ENCODE peak calls at places on chromosome 13, in five cellular contexts. K is CD8-positive, alpha-beta T cell; N is HCT116; S is epithelial cell of esophagus; F is K562. B is an unnamed sample.
A peak's percentile ranks its signal among the peaks of the same experiment; 100 is the strongest.

GRCh38 chr13:39641645-39642044 is 13.8 kb upstream of the COG6 start:
- DNase-seq in K (no peak), N (no peak), S (no peak), F (no peak), B (no peak)

GRCh38 chr13:72180253-72180952 is 313.4 kb upstream of the DACH1 start:
- DNase-seq in K (no peak), N (no peak), S (peak; percentile 83), F (no peak), B (no peak)

GRCh38 chr13:92379371-92379770 is 847.2 kb upstream of the GPC6 start:
- DNase-seq in K (no peak), N (no peak), S (no peak), F (no peak), B (no peak)

GRCh38 chr13:100859861-100860260 is 185.3 kb upstream of the TMTC4 start:
- DNase-seq in K (no peak), N (no peak), S (no peak), F (no peak), B (no peak)

GRCh38 chr13:31731923-31732322 is 7.4 kb upstream of the RXFP2 start:
- DNase-seq in K (no peak), N (no peak), S (no peak), F (no peak), B (no peak)

GRCh38 chr13:33487575-33488243 is 202.2 kb upstream of the STARD13 start:
- DNase-seq in K (no peak), N (no peak), S (peak; percentile 56), F (no peak), B (no peak)

GRCh38 chr13:95267662-95268369 is 33.4 kb downstream of the ABCC4 start:
- DNase-seq in K (no peak), N (no peak), S (peak; percentile 73), F (no peak), B (no peak)

GRCh38 chr13:113090806-113091205 is 14.8 kb upstream of the F7 start:
- DNase-seq in K (no peak), N (no peak), S (no peak), F (no peak), B (no peak)

GRCh38 chr13:23469901-23470525 is 36.5 kb upstream of the SACS start:
- DNase-seq in K (no peak), N (no peak), S (no peak), F (no peak), B (no peak)

GRCh38 chr13:65889368-65889767 is 1340.8 kb downstream of the PCDH9 start:
- DNase-seq in K (no peak), N (no peak), S (no peak), F (no peak), B (no peak)

GRCh38 chr13:45365558-45365885 is 24.5 kb upstream of the TPT1 start:
- DNase-seq in K (no peak), N (no peak), S (peak; percentile 84), F (no peak), B (no peak)

GRCh38 chr13:65836066-65836465 is 1394.1 kb downstream of the PCDH9 start:
- DNase-seq in K (no peak), N (no peak), S (peak; percentile 3), F (no peak), B (no peak)

GRCh38 chr13:45119469-45119989 is 781 bp upstream of the GTF2F2 start:
- DNase-seq in K (peak; percentile 82), N (no peak), S (peak; percentile 32), F (no peak), B (peak; percentile 53)

GRCh38 chr13:37443538-37443937 is 155.0 kb downstream of the POSTN start:
- DNase-seq in K (no peak), N (no peak), S (peak; percentile 95), F (no peak), B (no peak)

GRCh38 chr13:94201022-94201421 is 278.5 kb downstream of the DCT start:
- DNase-seq in K (no peak), N (no peak), S (no peak), F (no peak), B (no peak)

GRCh38 chr13:99256283-99256682 is 1.9 kb downstream of the GPR18 start:
- DNase-seq in K (no peak), N (no peak), S (no peak), F (no peak), B (no peak)

GRCh38 chr13:112079696-112080095 is 12.7 kb downstream of the SOX1 start:
- DNase-seq in K (no peak), N (no peak), S (peak; percentile 4), F (no peak), B (no peak)

GRCh38 chr13:33144358-33144784 is 128.1 kb downstream of the KL start:
- DNase-seq in K (no peak), N (no peak), S (no peak), F (no peak), B (no peak)

GRCh38 chr13:40692946-40693345 is 26.5 kb upstream of the FOXO1 start:
- DNase-seq in K (no peak), N (no peak), S (no peak), F (no peak), B (no peak)

GRCh38 chr13:27189192-27189591 is 17.6 kb upstream of the USP12 start:
- DNase-seq in K (no peak), N (no peak), S (no peak), F (no peak), B (no peak)

GRCh38 chr13:26458196-26458734 is 99.2 kb upstream of the WASF3 start:
- DNase-seq in K (no peak), N (no peak), S (no peak), F (no peak), B (no peak)

GRCh38 chr13:25375727-25376358 is 4.1 kb downstream of the ATP8A2 start:
- DNase-seq in K (no peak), N (peak; percentile 31), S (peak; percentile 50), F (peak; percentile 50), B (no peak)

GRCh38 chr13:113105032-113105993 is at the start of gene F7:
- DNase-seq in K (no peak), N (no peak), S (no peak), F (no peak), B (no peak)

GRCh38 chr13:77720988-77721387 is 23.5 kb downstream of the SLAIN1 start:
- DNase-seq in K (no peak), N (no peak), S (no peak), F (no peak), B (no peak)

GRCh38 chr13:20090349-20090748 is 70.5 kb downstream of the GJA3 start:
- DNase-seq in K (no peak), N (no peak), S (no peak), F (no peak), B (no peak)

GRCh38 chr13:109626386-109627171 is 159.8 kb downstream of the IRS2 start:
- DNase-seq in K (no peak), N (no peak), S (no peak), F (no peak), B (no peak)

GRCh38 chr13:40064723-40065122 is 409.3 kb downstream of the COG6 start:
- DNase-seq in K (no peak), N (no peak), S (peak; percentile 77), F (no peak), B (no peak)

GRCh38 chr13:29538625-29538976 is 56.9 kb downstream of the SLC7A1 start:
- DNase-seq in K (no peak), N (no peak), S (no peak), F (no peak), B (no peak)

GRCh38 chr13:106446011-106446410 is 89.5 kb downstream of the EFNB2 start:
- DNase-seq in K (no peak), N (no peak), S (peak; percentile 29), F (no peak), B (no peak)

GRCh38 chr13:78714717-78715116 is 55.8 kb upstream of the OBI1 start:
- DNase-seq in K (no peak), N (no peak), S (no peak), F (no peak), B (no peak)

DNA sequence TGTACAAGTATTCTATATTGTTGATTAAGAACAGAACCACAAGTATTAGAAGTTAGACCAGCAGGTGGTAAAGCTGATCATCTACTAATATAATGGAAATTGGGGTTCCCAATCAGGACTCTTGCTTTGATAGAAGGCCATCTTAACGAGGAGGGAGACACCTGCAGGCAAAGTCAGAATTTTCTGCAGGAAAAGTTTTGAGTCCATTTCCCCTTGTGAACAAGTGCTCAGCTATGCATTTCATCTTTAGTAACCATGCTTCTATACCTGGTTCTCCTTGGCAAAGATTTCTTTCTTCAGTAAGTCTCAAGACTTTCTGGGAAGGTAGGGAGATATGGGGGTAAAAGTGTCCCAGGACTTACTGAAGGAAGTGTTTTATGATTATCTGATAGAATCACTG is 36.1 kb upstream of the USPL1 start:
- DNase-seq in K (no peak), N (peak; percentile 29), S (peak; percentile 60), F (no peak), B (no peak)
- TF ChIP-seq CTCF in K (no peak), N (peak; percentile 62), S (peak; percentile 53), F (peak; percentile 25), B (peak; percentile 27)

DNA sequence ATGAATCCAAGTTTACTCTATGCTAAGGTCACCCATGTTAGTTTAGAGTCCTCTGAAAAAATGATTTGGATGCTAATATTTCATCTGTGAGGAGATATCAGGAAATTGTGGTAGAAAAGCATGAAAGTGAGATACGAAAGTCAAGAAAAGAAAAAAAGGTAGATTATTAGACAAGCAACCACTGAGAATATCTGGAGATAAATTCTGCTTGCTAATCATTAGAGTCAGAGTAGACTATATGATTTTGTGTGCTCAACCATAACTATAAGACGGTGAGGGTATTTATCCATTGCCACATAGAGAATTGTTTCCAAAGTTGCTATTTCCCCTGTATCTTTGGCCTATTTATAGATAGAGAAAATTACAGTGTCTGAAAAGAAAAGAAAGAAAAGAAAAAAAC is 706.7 kb downstream of the SLITRK5 start:
- DNase-seq in K (no peak), N (no peak), S (no peak), F (no peak), B (no peak)
- TF ChIP-seq CTCF in K (no peak), N (no peak), S (no peak), F (no peak), B (no peak)

DNA sequence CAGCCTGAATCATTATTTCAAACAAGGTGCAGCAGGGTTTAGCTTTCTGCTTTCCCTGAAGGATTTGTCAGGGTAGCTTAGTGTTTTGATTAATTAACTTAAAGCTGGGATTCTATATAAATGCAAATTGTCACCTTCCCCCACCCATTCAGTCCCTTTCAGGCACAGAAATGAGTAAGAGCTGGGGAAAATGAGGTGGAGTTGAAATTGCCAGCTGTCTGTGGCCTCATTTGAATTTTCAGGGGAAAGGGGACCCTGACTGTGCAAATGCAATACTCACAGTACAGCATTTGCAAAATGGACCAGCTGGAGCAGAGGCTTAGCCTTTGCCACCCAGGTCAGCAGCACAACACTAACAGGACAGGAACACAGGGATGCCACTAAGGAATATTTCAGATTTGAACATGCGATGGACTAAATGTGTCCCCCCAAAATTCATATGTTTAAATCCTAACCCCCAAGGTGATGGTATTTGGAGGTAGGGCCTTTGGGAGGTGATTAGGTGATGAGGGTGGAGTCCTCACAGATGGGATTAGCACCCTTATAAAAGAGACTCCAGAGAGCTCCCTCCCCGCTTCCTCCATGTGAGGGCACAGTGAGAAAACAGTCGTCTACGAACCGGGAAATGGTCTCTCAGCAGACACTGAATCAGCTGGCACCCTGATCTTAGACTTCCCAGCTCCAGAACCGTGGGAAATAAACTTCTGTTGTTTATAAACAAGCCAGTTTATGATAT is 59.5 kb upstream of the CYSLTR2 start:
- DNase-seq in K (no peak), N (no peak), S (no peak), F (no peak), B (no peak)
- TF ChIP-seq CTCF in K (no peak), N (no peak), S (no peak), F (no peak), B (no peak)

DNA sequence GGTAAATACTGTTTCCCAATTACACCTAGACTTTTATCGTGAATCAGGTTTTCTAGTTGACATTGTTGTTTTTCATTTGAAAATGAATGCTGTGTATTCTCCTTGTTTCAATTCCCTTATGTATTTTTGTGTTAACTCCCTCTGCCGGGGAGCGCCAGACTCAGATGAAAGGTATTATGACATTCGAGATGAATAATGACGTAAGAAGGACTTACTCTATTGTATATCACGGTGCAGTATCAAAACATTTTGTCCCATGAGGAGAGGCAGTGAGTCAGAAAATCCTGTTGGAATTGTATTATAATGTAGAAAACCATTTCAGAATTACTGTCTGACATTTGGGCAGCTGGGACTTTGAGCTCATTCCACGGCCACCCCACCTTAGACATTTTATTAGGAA is 61.6 kb downstream of the LRCH1 start:
- DNase-seq in K (no peak), N (no peak), S (peak; percentile 58), F (no peak), B (no peak)
- TF ChIP-seq CTCF in K (no peak), N (no peak), S (peak; percentile 35), F (no peak), B (peak; percentile 17)